ENCODE peak calls at places on chromosome 2, in ten cellular contexts. G is A549, H is stomach, X is upper lobe of left lung, C is H1, V is sigmoid colon, O is SK-N-SH, D is transverse colon, L is ovary, K is esophagus muscularis mucosa. S is an unnamed sample.

GRCh38 chr2:241985986-241986329 is 116.4 kb downstream of the RTP5 start:
- DNase-seq in V (no peak), D (no peak), G (no peak), X (no peak), C (no peak), K (no peak), H (no peak), L (no peak), O (no peak), S (no peak)

GRCh38 chr2:233867993-233868532 is at the start of gene MSL3B:
- DNase-seq in D (peak), G (peak), L (no peak), X (no peak), O (peak), C (no peak), H (peak), V (no peak), K (no peak), S (no peak)

GRCh38 chr2:72673279-72673678 is 152.6 kb downstream of the EXOC6B start:
- DNase-seq in L (no peak), H (no peak), C (no peak), G (peak), X (no peak), O (no peak), D (no peak), K (no peak), V (no peak), S (no peak)

GRCh38 chr2:26706093-26706492 is 13.6 kb downstream of the KCNK3 start:
- DNase-seq in K (no peak), X (no peak), V (no peak), L (no peak), O (no peak), H (no peak), D (no peak), G (no peak), C (no peak), S (no peak)

GRCh38 chr2:120736955-120737801 is 1.5 kb downstream of the GLI2 start:
- DNase-seq in G (peak), O (peak), X (peak), K (peak), H (peak), D (no peak), L (peak), C (peak), V (peak), S (no peak)

GRCh38 chr2:82795446-82795845 is 1663.6 kb downstream of the SUCLG1 start:
- DNase-seq in L (no peak), K (no peak), O (no peak), V (no peak), C (no peak), D (no peak), X (no peak), H (no peak), G (peak), S (no peak)

GRCh38 chr2:220297093-220297492 is 669.7 kb downstream of the SLC4A3 start:
- DNase-seq in D (no peak), G (no peak), O (no peak), L (no peak), H (no peak), K (no peak), V (no peak), X (no peak), C (no peak), S (no peak)

GRCh38 chr2:18803141-18803540 is 213.8 kb upstream of the NT5C1B start:
- DNase-seq in O (no peak), G (no peak), D (no peak), L (no peak), X (no peak), C (no peak), K (no peak), H (no peak), V (no peak), S (no peak)

GRCh38 chr2:134465706-134466105 is 211.8 kb downstream of the MGAT5 start:
- DNase-seq in V (no peak), G (no peak), H (no peak), D (no peak), O (no peak), X (no peak), C (no peak), L (no peak), K (no peak), S (no peak)

GRCh38 chr2:80546766-80547165 is 242.2 kb upstream of the LRRTM1 start:
- DNase-seq in X (no peak), D (no peak), G (no peak), O (no peak), K (no peak), L (no peak), V (no peak), H (no peak), C (no peak), S (no peak)

GRCh38 chr2:178806543-178806942 is 680 bp downstream of the TTN start:
- DNase-seq in X (no peak), O (no peak), V (no peak), L (no peak), C (no peak), D (no peak), K (no peak), G (no peak), H (no peak), S (no peak)

GRCh38 chr2:178804791-178805190 is 2.4 kb downstream of the TTN start:
- DNase-seq in H (no peak), K (no peak), X (no peak), G (peak), C (no peak), D (no peak), V (no peak), L (no peak), O (peak), S (no peak)

GRCh38 chr2:178810422-178810821 is 3.2 kb upstream of the TTN start:
- DNase-seq in C (no peak), X (no peak), K (no peak), O (no peak), V (no peak), L (no peak), D (no peak), G (no peak), H (no peak), S (no peak)

GRCh38 chr2:178811045-178811444 is 3.8 kb upstream of the TTN start:
- DNase-seq in X (no peak), K (no peak), H (no peak), O (no peak), L (no peak), G (no peak), C (no peak), D (no peak), V (no peak), S (no peak)

DNA sequence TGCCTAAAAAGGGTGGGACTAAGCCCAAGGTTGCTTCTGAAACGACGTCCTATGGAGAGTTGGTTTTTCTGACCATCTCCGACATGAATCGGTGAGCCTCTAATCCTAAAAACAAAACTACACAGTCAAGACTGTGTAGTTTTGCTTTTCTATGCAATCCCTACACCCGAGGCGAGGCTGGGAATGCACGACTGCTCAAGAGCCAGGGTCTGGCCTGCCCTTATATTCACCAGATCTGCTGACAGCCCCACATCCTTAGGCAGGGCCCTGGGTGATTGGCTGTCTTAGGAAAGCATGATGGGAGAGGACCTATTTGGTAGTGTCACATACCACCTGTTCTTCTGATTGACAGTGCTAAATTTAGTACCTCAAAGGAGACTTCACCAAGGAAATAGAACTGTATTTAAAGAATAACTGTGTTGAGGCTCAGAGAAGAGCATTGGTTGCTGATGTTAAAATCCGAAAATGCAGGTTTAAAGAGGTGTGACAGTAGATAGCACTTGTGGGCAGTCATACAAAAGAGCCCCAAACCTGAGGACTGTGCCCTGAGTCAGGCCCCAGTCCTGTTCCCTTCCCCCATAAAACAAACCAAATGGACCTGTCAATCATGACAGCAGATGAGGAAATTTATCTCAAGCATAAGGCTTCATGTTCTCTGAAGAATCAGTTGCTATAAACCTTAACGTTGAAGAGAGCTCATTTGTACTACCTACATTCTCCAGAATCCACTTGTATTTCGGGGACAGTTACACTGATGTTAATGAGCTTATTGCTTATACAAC is at the start of gene TTN:
- DNase-seq in V (no peak), H (no peak), X (no peak), K (no peak), O (no peak), G (no peak), C (no peak), D (no peak), L (no peak), S (no peak)
- TF ChIP-seq EP300 in V (no peak), H (no peak), X (no peak), K (no peak), O (no peak), G (no peak), C (no peak), D (no peak), L (no peak), S (no peak)

DNA sequence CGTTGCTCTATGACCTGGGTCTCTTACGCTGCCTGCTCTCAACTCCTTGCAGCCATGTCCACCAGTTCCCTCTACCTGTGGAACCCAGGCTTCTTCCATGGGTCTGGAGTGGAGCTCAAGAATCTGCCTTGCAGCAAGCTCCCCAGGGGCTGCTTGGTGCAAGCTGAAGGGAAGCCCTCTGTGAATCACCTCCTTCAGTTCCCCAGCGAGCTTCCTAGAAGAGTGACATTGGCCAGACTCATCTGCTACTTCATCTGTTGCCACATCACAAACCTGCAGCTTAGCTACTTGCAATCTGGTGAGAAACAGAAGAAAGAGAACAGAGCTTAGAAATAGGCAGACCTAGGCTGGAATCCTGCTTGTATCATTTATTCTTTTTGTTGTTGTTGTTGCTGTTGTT is 9.8 kb upstream of the EFR3B start:
- DNase-seq in K (no peak), D (no peak), C (no peak), X (no peak), G (no peak), L (no peak), V (no peak), H (no peak), O (no peak), S (no peak)
- TF ChIP-seq EP300 in K (no peak), D (no peak), C (no peak), X (no peak), G (no peak), L (no peak), V (no peak), H (no peak), O (no peak), S (no peak)

GRCh38 chr2:231259104-231259503 is 60.7 kb downstream of the ARMC9 start:
- DNase-seq in C (no peak), V (no peak), G (no peak), K (no peak), D (no peak), L (no peak), O (no peak), H (no peak), X (no peak), S (no peak)

GRCh38 chr2:231260442-231260841 is 62.0 kb downstream of the ARMC9 start:
- DNase-seq in D (peak), G (no peak), H (no peak), K (no peak), X (no peak), O (no peak), L (no peak), C (no peak), V (peak), S (no peak)

GRCh38 chr2:231256494-231256893 is 58.1 kb downstream of the ARMC9 start:
- DNase-seq in L (no peak), O (no peak), G (no peak), D (no peak), H (no peak), C (no peak), K (no peak), V (no peak), X (no peak), S (no peak)

GRCh38 chr2:231257763-231258162 is 59.3 kb downstream of the ARMC9 start:
- DNase-seq in G (no peak), H (no peak), D (no peak), X (no peak), V (no peak), L (no peak), C (no peak), K (no peak), O (no peak), S (no peak)

GRCh38 chr2:231258696-231259095 is 60.3 kb downstream of the ARMC9 start:
- DNase-seq in V (no peak), H (no peak), C (no peak), X (no peak), L (no peak), K (no peak), O (no peak), D (peak), G (no peak), S (no peak)
- TF ChIP-seq EP300 in V (no peak), H (no peak), C (no peak), X (no peak), L (no peak), K (no peak), O (no peak), D (no peak), G (no peak), S (no peak)

GRCh38 chr2:101776172-101777043 is 78.9 kb downstream of the MAP4K4 start:
- DNase-seq in G (peak), D (no peak), K (no peak), X (no peak), H (no peak), L (no peak), V (no peak), C (no peak), O (no peak), S (no peak)
- TF ChIP-seq EP300 in G (no peak), D (no peak), K (no peak), X (no peak), H (no peak), L (no peak), V (no peak), C (no peak), O (no peak), S (no peak)

GRCh38 chr2:33022989-33023731 is 76.4 kb downstream of the LTBP1 start:
- DNase-seq in C (no peak), H (no peak), V (no peak), O (no peak), G (peak), L (no peak), D (no peak), X (no peak), K (no peak), S (no peak)
- TF ChIP-seq EP300 in C (no peak), H (no peak), V (no peak), O (no peak), G (no peak), L (no peak), D (no peak), X (no peak), K (no peak), S (no peak)